ENCODE peak calls at places on chromosomes 6 and 20, in four cellular contexts. L is testis, E is neural progenitor cell, Z is AG04450. Q is an unnamed sample.

GRCh38 chr20:61973515-61974356 is 91.9 kb downstream of the TAF4 start:
- DNase-seq in L (no peak), E (no peak), Z (no peak), Q (no peak)

GRCh38 chr20:64031822-64032314 is 4.1 kb upstream of the C20orf204 start:
- DNase-seq in L (no peak), E (no peak), Z (no peak), Q (no peak)

GRCh38 chr6:21850682-21851081 is 257.1 kb downstream of the SOX4 start:
- DNase-seq in L (no peak), E (no peak), Z (no peak), Q (no peak)

GRCh38 chr6:28791002-28791383 is 132.8 kb downstream of the TRIM27 start:
- DNase-seq in L (no peak), E (no peak), Z (no peak), Q (no peak)

GRCh38 chr6:56838016-56838555 is 116.8 kb upstream of the BEND6 start:
- DNase-seq in L (no peak), E (no peak), Z (no peak), Q (no peak)

GRCh38 chr6:158772851-158773371 is 46.3 kb downstream of the EZR start:
- DNase-seq in L (no peak), E (no peak), Z (no peak), Q (peak; percentile 62)

GRCh38 chr6:22062807-22063408 is 233.9 kb downstream of the PRL start:
- DNase-seq in L (no peak), E (no peak), Z (no peak), Q (peak; percentile 41)

GRCh38 chr20:40943591-40943990 is 85.0 kb upstream of the TOP1 start:
- DNase-seq in L (no peak), E (no peak), Z (no peak), Q (no peak)

GRCh38 chr6:149184523-149184922 is 133.0 kb upstream of the TAB2 start:
- DNase-seq in L (no peak), E (no peak), Z (no peak), Q (no peak)

GRCh38 chr6:137496392-137496767 is 2.2 kb upstream of the OLIG3 start:
- DNase-seq in L (no peak), E (peak; percentile 45), Z (no peak), Q (no peak)

GRCh38 chr20:11452326-11452725 is 465.4 kb upstream of the BTBD3 start:
- DNase-seq in L (no peak), E (no peak), Z (no peak), Q (no peak)
- H3K27ac ChIP-seq in L (no peak overlapping the region), E (peak overlapping the region; percentile 94), Z (peak overlapping the region; percentile 66), Q (peak overlapping the region; percentile 94)

DNA sequence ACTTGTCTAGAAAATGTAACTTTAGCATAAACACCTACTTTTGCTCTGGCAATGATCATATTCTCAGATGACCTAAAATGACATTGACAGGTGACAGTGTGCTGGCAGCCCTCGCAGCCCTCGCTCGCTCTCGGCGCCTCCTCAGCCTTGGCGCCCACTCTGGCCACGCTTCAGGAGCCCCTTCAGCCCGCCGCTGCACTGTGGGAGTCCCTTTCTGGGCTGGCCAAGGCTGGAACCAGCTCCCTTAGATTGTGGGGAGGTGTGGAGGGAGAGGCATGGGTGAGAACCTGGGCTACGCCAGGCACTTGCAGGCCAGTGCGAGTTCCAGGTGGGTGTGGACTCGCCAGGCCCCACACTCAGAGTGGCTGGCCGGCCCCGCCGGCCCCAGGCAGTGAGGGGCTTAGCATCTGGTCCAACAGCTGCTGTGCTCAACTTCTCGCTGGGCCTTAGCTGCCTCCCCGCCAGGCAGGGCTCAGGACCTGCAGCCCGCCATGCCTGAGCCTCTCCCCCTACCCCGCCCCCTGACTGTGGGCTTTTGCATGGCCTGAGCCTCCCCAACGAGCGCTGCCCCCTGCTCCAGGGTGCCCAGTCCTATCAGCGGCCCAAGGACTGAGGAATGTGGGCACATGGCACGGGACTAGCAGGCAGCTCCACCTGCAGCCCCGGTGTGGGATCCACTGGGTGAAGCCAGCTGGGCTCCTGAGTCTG is 17.2 kb downstream of the GSTA1 start:
- DNase-seq in L (no peak), E (no peak), Z (no peak), Q (no peak)
- H3K27ac ChIP-seq in L (peak overlapping the region; percentile 11), E (no peak overlapping the region), Z (no peak overlapping the region), Q (no peak overlapping the region)

DNA sequence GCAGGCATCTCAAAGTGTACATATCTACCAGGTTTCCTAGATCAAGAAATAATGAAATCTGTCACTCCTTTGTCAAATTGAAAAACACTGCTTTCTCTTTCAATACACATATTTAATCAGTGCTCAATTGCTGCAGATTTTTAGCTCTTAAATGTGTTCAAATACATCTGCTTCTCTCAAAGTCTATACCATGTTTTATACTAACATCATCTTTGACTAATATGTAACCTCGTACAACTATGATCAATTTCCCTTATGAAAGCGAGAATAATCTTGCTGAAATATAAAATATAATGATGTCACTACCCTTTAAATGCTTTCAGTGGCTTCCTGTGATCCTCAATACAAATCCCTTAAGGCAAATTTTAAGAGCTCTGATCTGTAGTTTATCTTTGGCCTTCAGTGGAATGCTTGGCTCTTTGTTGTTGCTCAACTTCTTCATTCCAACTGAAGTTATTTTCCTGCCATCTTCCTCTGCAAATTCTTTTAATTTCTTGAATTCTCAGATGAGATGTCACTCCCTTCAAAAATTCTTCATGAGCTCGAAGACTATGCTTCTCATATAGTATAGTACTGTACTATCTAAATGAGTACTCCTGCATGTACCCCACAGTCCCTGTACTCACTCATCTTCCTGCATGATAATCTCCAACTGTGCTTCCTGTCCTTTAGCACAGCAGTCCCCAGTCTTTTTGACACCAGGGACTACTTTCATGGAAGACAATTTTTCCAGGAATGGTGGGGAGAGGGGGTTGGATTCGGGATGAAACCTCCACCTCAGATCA is 545.1 kb upstream of the GJE1 start:
- DNase-seq in L (no peak), E (no peak), Z (peak; percentile 54), Q (no peak)
- H3K27ac ChIP-seq in L (no peak overlapping the region), E (no peak overlapping the region), Z (peak overlapping the region; percentile 54), Q (no peak overlapping the region)

DNA sequence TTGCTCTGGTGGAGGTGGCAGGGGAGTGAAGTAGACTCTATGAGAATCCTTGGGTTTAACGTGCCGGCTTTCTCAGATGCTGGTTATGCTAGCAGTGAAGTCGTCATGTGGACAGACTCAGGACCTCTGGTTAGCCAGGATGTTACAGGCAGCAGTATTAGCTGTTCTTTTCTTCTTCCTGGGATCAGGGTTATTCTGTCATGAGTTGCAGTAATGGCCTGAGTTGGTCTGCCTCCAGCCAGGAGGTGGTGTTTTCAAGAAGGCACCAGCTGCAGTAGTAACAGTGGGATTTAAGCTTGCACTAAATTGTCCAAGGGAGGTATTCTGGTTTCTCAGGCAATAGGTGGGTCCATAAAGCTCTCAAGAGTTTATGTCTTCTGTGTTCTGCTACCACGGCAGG is 56.7 kb downstream of the HDDC2 start:
- DNase-seq in L (no peak), E (no peak), Z (no peak), Q (no peak)
- H3K27ac ChIP-seq in L (no peak overlapping the region), E (no peak overlapping the region), Z (no peak overlapping the region), Q (peak overlapping the region; percentile 47)

Q was measured in epithelial cell of prostate.